ENCODE peak calls at places on chromosomes 4 and X, in four cellular contexts. One of them, this sample, is unnamed.

GRCh38 chr4:111842336-111842735 is 302.9 kb upstream of the FAM241A start:
- DNase-seq in heart left ventricle: no peak
- DNase-seq in sigmoid colon: no peak
- DNase-seq in esophagus muscularis mucosa: no peak
- DNase-seq in this sample: no peak

GRCh38 chr4:20192754-20193521 is 58.8 kb upstream of the SLIT2 start:
- DNase-seq in heart left ventricle: no peak
- DNase-seq in sigmoid colon: no peak
- DNase-seq in esophagus muscularis mucosa: no peak
- DNase-seq in this sample: no peak

GRCh38 chr4:140188975-140189374 is 35.0 kb upstream of the MAML3 start:
- DNase-seq in heart left ventricle: no peak
- DNase-seq in sigmoid colon: peak; percentile 65
- DNase-seq in esophagus muscularis mucosa: no peak
- DNase-seq in this sample: peak; percentile 89

GRCh38 chr4:41216294-41217019 is 2.1 kb upstream of the APBB2 start:
- DNase-seq in heart left ventricle: peak; percentile 81
- DNase-seq in sigmoid colon: peak; percentile 89
- DNase-seq in esophagus muscularis mucosa: peak; percentile 64
- DNase-seq in this sample: peak; percentile 84

GRCh38 chr4:136524039-136524438 is 1008.3 kb downstream of the PCDH18 start:
- DNase-seq in heart left ventricle: no peak
- DNase-seq in sigmoid colon: no peak
- DNase-seq in esophagus muscularis mucosa: no peak
- DNase-seq in this sample: no peak

GRCh38 chr4:61027939-61028338 is 172.2 kb upstream of the ADGRL3 start:
- DNase-seq in heart left ventricle: no peak
- DNase-seq in sigmoid colon: no peak
- DNase-seq in esophagus muscularis mucosa: no peak
- DNase-seq in this sample: no peak

GRCh38 chr4:107631568-107631967 is 88.5 kb downstream of the PAPSS1 start:
- DNase-seq in heart left ventricle: peak; percentile 26
- DNase-seq in sigmoid colon: peak; percentile 73
- DNase-seq in esophagus muscularis mucosa: no peak
- DNase-seq in this sample: no peak

GRCh38 chrX:33128048-33128805 is 83.1 kb downstream of the DMD start:
- DNase-seq in heart left ventricle: no peak
- DNase-seq in sigmoid colon: no peak
- DNase-seq in esophagus muscularis mucosa: no peak
- DNase-seq in this sample: no peak

GRCh38 chr4:157115613-157116340 is 39.8 kb downstream of the GLRB start:
- DNase-seq in heart left ventricle: no peak
- DNase-seq in sigmoid colon: no peak
- DNase-seq in esophagus muscularis mucosa: no peak
- DNase-seq in this sample: no peak

GRCh38 chr4:158008551-158009218 is 164.1 kb downstream of the GASK1B start:
- DNase-seq in heart left ventricle: peak; percentile 48
- DNase-seq in sigmoid colon: no peak
- DNase-seq in esophagus muscularis mucosa: no peak
- DNase-seq in this sample: no peak

GRCh38 chr4:83643036-83643435 is 107.1 kb downstream of the GPAT3 start:
- DNase-seq in heart left ventricle: no peak
- DNase-seq in sigmoid colon: no peak
- DNase-seq in esophagus muscularis mucosa: no peak
- DNase-seq in this sample: no peak

GRCh38 chr4:185238261-185238681 is 28.9 kb downstream of the SNX25 start:
- DNase-seq in heart left ventricle: no peak
- DNase-seq in sigmoid colon: no peak
- DNase-seq in esophagus muscularis mucosa: no peak
- DNase-seq in this sample: no peak

GRCh38 chr4:103075435-103075893 is 1.1 kb downstream of the SLC9B2 start:
- DNase-seq in heart left ventricle: no peak
- DNase-seq in sigmoid colon: no peak
- DNase-seq in esophagus muscularis mucosa: no peak
- DNase-seq in this sample: no peak

GRCh38 chr4:18529482-18529881 is 507.9 kb upstream of the LCORL start:
- DNase-seq in heart left ventricle: no peak
- DNase-seq in sigmoid colon: no peak
- DNase-seq in esophagus muscularis mucosa: no peak
- DNase-seq in this sample: no peak

GRCh38 chrX:120200851-120201250 is 42.4 kb downstream of the RHOXF2 start:
- DNase-seq in heart left ventricle: no peak
- DNase-seq in sigmoid colon: no peak
- DNase-seq in esophagus muscularis mucosa: no peak
- DNase-seq in this sample: no peak

GRCh38 chr4:104890598-104890997 is 256.1 kb upstream of the TET2 start:
- DNase-seq in heart left ventricle: no peak
- DNase-seq in sigmoid colon: no peak
- DNase-seq in esophagus muscularis mucosa: no peak
- DNase-seq in this sample: no peak

GRCh38 chr4:180437601-180438000 is 1805.6 kb upstream of the TENM3 start:
- DNase-seq in heart left ventricle: no peak
- DNase-seq in sigmoid colon: no peak
- DNase-seq in esophagus muscularis mucosa: no peak
- DNase-seq in this sample: no peak

GRCh38 chrX:39816871-39817731 is 280.7 kb downstream of the BCOR start:
- DNase-seq in heart left ventricle: no peak
- DNase-seq in sigmoid colon: no peak
- DNase-seq in esophagus muscularis mucosa: no peak
- DNase-seq in this sample: no peak

GRCh38 chr4:69760455-69760854 is at the start of gene SULT1B1:
- DNase-seq in heart left ventricle: no peak
- DNase-seq in sigmoid colon: no peak
- DNase-seq in esophagus muscularis mucosa: no peak
- DNase-seq in this sample: no peak

GRCh38 chr4:127641524-127641923 is 8.8 kb downstream of the INTU start:
- DNase-seq in heart left ventricle: no peak
- DNase-seq in sigmoid colon: no peak
- DNase-seq in esophagus muscularis mucosa: no peak
- DNase-seq in this sample: no peak

GRCh38 chr4:73481356-73481755 is at the start of gene AFM:
- DNase-seq in heart left ventricle: no peak
- DNase-seq in sigmoid colon: no peak
- DNase-seq in esophagus muscularis mucosa: no peak
- DNase-seq in this sample: no peak

GRCh38 chrX:121260568-121261240 is 213.3 kb downstream of the GLUD2 start:
- DNase-seq in heart left ventricle: no peak
- DNase-seq in sigmoid colon: no peak
- DNase-seq in esophagus muscularis mucosa: no peak
- DNase-seq in this sample: no peak

GRCh38 chr4:95541889-95542607 is 6.7 kb downstream of the UNC5C start:
- DNase-seq in heart left ventricle: no peak
- DNase-seq in sigmoid colon: no peak
- DNase-seq in esophagus muscularis mucosa: no peak
- DNase-seq in this sample: no peak

GRCh38 chr4:80043534-80043933 is 29.5 kb downstream of the ANTXR2 start:
- DNase-seq in heart left ventricle: no peak
- DNase-seq in sigmoid colon: no peak
- DNase-seq in esophagus muscularis mucosa: no peak
- DNase-seq in this sample: no peak

DNA sequence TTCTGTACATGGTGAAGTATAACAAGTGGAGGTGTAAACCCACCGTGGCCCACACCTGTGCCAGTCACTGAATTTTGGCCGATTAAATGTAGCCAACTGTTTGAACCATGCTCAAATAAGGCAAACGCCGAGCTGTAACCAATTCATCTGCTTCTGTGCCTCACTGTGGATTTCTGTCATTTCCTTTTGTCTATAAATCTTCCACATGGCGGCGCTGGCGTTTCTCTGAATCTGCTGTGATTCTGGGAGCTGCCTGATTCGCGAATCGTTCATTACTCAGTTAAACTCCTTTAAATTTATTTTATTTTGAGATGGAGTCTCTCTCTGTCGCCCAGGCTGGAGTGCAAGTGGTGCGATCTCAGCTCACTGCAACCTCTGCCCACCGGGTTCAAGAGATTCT is 19.2 kb downstream of the SUPT20HL2 start:
- DNase-seq in heart left ventricle: no peak
- DNase-seq in sigmoid colon: no peak
- DNase-seq in esophagus muscularis mucosa: no peak
- DNase-seq in this sample: no peak
- TF ChIP-seq POLR2A in heart left ventricle: no peak
- TF ChIP-seq POLR2A in sigmoid colon: no peak
- TF ChIP-seq POLR2A in esophagus muscularis mucosa: no peak
- TF ChIP-seq POLR2A in this sample: no peak

DNA sequence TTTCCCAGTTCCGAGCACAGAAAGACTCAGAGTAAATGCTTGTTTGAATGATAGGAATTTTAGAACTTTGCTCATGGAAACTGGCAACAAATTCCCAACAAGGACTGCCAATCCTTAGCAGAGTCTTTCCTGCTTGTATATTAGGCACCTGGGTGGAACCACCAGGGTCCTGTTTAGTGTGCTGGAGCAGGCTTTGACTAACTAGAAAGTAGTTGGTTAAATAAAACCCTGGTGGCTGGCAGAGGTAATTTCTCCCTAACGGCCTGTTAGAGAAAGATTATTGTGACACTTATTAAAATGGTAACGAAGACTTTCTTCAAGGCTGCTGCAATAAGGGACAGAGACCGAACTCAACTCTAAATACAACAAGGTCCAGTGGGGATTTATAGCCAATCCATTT is 103.6 kb upstream of the TEX13D start:
- DNase-seq in heart left ventricle: no peak
- DNase-seq in sigmoid colon: no peak
- DNase-seq in esophagus muscularis mucosa: no peak
- DNase-seq in this sample: no peak
- H3K4me1 ChIP-seq in heart left ventricle: no peaks in the 10 kb centered on the region
- H3K4me1 ChIP-seq in sigmoid colon: peaks cover 5% of the 10 kb centered on the region
- H3K4me1 ChIP-seq in esophagus muscularis mucosa: no peaks in the 10 kb centered on the region
- H3K4me1 ChIP-seq in this sample: no peaks in the 10 kb centered on the region

DNA sequence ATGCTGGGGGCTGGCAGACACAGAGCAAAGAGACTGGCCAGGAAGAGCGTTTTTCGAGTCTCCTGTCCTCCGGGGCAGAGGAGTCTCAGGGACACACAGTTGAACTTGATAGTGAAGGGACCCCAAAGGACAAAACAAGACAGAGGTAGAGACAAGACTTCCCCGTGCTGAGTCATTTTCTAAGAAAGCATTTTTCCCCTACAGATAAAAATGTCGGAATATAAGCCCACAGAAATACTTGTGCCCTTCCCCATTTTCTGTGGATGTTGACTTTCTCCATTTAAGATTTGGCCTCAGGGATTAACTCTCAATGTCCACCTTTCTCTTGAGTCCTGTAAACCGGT is 523 bp upstream of the BTK start:
- DNase-seq in heart left ventricle: no peak
- DNase-seq in sigmoid colon: no peak
- DNase-seq in esophagus muscularis mucosa: no peak
- DNase-seq in this sample: no peak
- TF ChIP-seq POLR2A in heart left ventricle: no peak
- TF ChIP-seq POLR2A in sigmoid colon: no peak
- TF ChIP-seq POLR2A in esophagus muscularis mucosa: no peak
- TF ChIP-seq POLR2A in this sample: no peak

DNA sequence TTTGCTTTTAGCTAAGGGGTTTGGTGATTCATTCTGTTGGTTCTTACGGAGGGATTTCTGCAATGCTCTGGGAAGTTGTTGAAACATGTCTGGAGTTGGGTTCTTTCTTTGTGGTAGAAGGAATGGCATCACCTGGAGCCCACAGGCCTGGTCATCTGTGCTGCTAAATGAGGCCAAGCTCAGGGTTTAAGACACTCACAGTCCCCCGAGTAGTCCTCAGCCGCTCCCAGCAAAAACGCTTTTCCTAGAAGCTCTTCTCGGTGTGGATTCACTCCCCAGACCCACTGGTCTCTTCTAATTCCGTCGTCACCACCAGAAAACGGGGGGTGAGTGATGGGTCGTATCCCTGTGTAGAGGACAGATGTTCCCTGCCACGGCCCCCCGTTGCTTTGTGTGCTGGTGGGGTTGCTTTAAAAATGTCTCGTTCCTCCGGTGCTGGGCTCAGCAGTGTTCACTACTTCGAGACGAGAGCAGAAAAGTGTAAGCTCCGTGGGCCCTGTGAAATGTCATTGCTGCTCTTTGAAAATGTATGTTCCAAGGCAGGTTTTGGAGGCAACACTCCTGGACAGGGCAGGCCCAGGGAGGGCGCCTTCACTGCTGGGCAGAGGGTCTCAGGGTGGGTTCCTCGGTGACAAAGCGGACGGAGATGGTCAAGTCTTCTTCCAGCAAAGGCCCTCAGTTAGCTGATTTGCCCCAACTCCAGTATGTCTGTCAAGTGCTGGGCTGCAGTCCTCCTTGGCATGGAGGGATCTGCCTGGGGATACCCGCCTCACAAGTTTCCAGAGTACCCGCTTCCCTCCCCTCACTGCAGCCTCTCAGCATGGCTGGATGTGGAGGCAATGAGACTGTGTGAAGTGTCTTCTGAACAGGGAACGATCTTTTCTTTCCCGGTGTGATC is 37.3 kb downstream of the PSAPL1 start:
- DNase-seq in heart left ventricle: no peak
- DNase-seq in sigmoid colon: no peak
- DNase-seq in esophagus muscularis mucosa: no peak
- DNase-seq in this sample: no peak
- H3K4me1 ChIP-seq in heart left ventricle: no peaks in the 10 kb centered on the region
- H3K4me1 ChIP-seq in sigmoid colon: peaks cover 18% of the 10 kb centered on the region
- H3K4me1 ChIP-seq in esophagus muscularis mucosa: peaks cover 23% of the 10 kb centered on the region
- H3K4me1 ChIP-seq in this sample: peaks cover 16% of the 10 kb centered on the region

DNA sequence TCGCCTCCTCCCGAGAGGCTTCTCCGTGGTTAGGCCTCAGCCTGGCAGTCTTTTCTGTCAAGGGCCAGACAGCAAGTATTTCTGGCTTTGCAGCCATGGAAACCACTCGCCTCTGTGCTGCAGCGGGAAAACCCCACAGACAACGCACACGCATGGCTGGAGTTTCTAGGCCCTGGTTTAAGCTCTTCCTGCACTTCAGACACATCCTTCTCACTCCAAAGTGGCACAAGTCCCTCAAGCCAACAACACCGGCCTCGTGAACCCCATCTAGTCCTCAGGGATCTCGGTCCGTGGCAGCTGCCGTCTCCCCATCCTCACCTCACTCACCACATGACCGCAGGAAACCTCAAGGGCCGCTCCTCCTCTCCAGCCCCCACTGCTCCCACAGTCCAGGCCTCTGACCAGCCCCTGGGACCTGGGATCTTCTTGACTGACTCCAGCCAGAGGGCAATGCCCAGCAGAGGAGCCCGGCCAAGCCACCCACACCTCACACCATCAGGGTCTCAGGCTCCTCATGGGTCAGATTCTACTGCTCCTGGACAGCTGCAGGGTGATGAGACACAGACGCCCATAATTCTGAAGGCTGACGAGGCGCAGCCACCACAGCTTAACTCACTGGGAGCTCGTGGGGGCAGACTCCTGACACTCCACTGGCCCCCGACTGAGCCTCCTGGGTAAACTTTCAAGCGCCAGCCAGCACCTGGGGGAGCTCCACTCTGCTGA is 21.7 kb downstream of the LETM1 start:
- DNase-seq in heart left ventricle: no peak
- DNase-seq in sigmoid colon: no peak
- DNase-seq in esophagus muscularis mucosa: no peak
- DNase-seq in this sample: peak; percentile 73
- TF ChIP-seq POLR2A in heart left ventricle: no peak
- TF ChIP-seq POLR2A in sigmoid colon: no peak
- TF ChIP-seq POLR2A in esophagus muscularis mucosa: no peak
- TF ChIP-seq POLR2A in this sample: no peak